ENCODE peak calls at places on chromosomes 3 and 15, in five cellular contexts. P, E, J, T and C are unnamed samples.

GRCh38 chr3:123346726-123347125 is 102.2 kb downstream of the ADCY5 start:
- DNase-seq in T (no peak), P (no peak), E (no peak), J (no peak), C (no peak)

GRCh38 chr3:126511291-126511690 is 6.3 kb downstream of the UROC1 start:
- DNase-seq in J (no peak), P (no peak), T (no peak), E (no peak), C (no peak)

GRCh38 chr15:64144565-64145281 is 6.8 kb upstream of the SNX22 start:
- DNase-seq in P (no peak), J (no peak), E (no peak), T (peak; percentile 77), C (no peak)

GRCh38 chr3:134197681-134198261 is 52.9 kb downstream of the RYK start:
- DNase-seq in E (no peak), P (no peak), J (no peak), T (peak; percentile 32), C (no peak)

GRCh38 chr15:54119056-54119455 is 140.8 kb downstream of the UNC13C start:
- DNase-seq in J (no peak), P (no peak), T (no peak), E (no peak), C (no peak)

GRCh38 chr15:94008101-94009080 is 223.0 kb upstream of the MCTP2 start:
- DNase-seq in P (no peak), J (no peak), T (no peak), E (no peak), C (no peak)

GRCh38 chr3:152968388-152969024 is 133.6 kb downstream of the P2RY1 start:
- DNase-seq in J (no peak), E (no peak), T (no peak), P (no peak), C (no peak)

GRCh38 chr3:124223853-124224252 is 231.9 kb upstream of the ROPN1 start:
- DNase-seq in J (no peak), E (no peak), P (no peak), T (no peak), C (no peak)

GRCh38 chr15:77034620-77035467 is 36.1 kb downstream of the TSPAN3 start:
- DNase-seq in E (peak; percentile 86), P (peak; percentile 30), T (no peak), J (no peak), C (peak; percentile 29)

GRCh38 chr3:169104541-169104940 is 559.0 kb downstream of the MECOM start:
- DNase-seq in J (no peak), E (no peak), T (no peak), P (no peak), C (no peak)

GRCh38 chr15:88506628-88507027 is 39.1 kb downstream of the MRPS11 start:
- DNase-seq in E (no peak), P (no peak), T (no peak), J (no peak), C (no peak)

GRCh38 chr15:74628199-74628598 is 12.6 kb downstream of the CLK3 start:
- DNase-seq in J (no peak), T (no peak), P (no peak), E (no peak), C (no peak)